ENCODE peak calls at places on chromosome 20, in ten cellular contexts. U is D341Med, K is Calu3, O is SK-N-SH, T is NCI-H1092, Q is cerebellum, N is T-helper 17 cell, W is SJSA1, S is Caki2, F is NCI-H1048. J is an unnamed sample.
A peak's percentile ranks its signal among the peaks of the same experiment; 100 is the strongest.

GRCh38 chr20:8749101-8749500 is 319.8 kb upstream of the PLCB4 start:
- DNase-seq in U (no peak), K (no peak), O (no peak), T (no peak), Q (no peak), N (no peak), W (no peak), S (no peak), F (no peak), J (no peak)

GRCh38 chr20:50015993-50016770 is 33.4 kb downstream of the SNAI1 start:
- DNase-seq in U (no peak), K (no peak), O (peak; percentile 92), T (no peak), Q (no peak), N (no peak), W (peak; percentile 71), S (no peak), F (no peak), J (no peak)

GRCh38 chr20:50371878-50372769 is 138.1 kb upstream of the PTPN1 start:
- DNase-seq in U (no peak), K (no peak), O (no peak), T (no peak), Q (no peak), N (no peak), W (no peak), S (peak; percentile 80), F (no peak), J (no peak)

GRCh38 chr20:13819885-13820645 is 35.2 kb downstream of the NDUFAF5 start:
- DNase-seq in U (no peak), K (peak; percentile 12), O (peak; percentile 44), T (peak; percentile 47), Q (peak; percentile 54), N (no peak), W (no peak), S (peak; percentile 58), F (peak; percentile 52), J (peak; percentile 17)

GRCh38 chr20:64238115-64238825 is 17.3 kb upstream of the PCMTD2 start:
- DNase-seq in U (no peak), K (no peak), O (no peak), T (no peak), Q (peak; percentile 47), N (no peak), W (no peak), S (no peak), F (no peak), J (no peak)

GRCh38 chr20:22946594-22946993 is 88.5 kb upstream of the SSTR4 start:
- DNase-seq in U (no peak), K (no peak), O (no peak), T (no peak), Q (no peak), N (no peak), W (no peak), S (no peak), F (no peak), J (no peak)

GRCh38 chr20:63533871-63534393 is 3.2 kb downstream of the PTK6 start:
- DNase-seq in U (no peak), K (peak; percentile 89), O (peak; percentile 23), T (no peak), Q (peak; percentile 52), N (no peak), W (no peak), S (no peak), F (no peak), J (peak; percentile 47)

GRCh38 chr20:50226093-50226974 is 35.7 kb downstream of the CEBPB start:
- DNase-seq in U (no peak), K (peak; percentile 76), O (no peak), T (no peak), Q (no peak), N (no peak), W (peak; percentile 70), S (no peak), F (no peak), J (no peak)

GRCh38 chr20:4670439-4670838 is 51.3 kb upstream of the PRND start:
- DNase-seq in U (no peak), K (no peak), O (no peak), T (no peak), Q (no peak), N (no peak), W (no peak), S (no peak), F (no peak), J (no peak)

GRCh38 chr20:31543966-31544598 is 29.8 kb downstream of the HM13 start:
- DNase-seq in U (no peak), K (peak; percentile 40), O (peak; percentile 69), T (no peak), Q (no peak), N (no peak), W (peak; percentile 82), S (peak; percentile 84), F (no peak), J (no peak)

GRCh38 chr20:63942250-63943006 is 13.8 kb downstream of the UCKL1 start:
- DNase-seq in U (peak; percentile 77), K (peak; percentile 39), O (no peak), T (no peak), Q (no peak), N (no peak), W (no peak), S (peak; percentile 66), F (peak; percentile 15), J (peak; percentile 41)

GRCh38 chr20:57350086-57350710 is 857 bp upstream of the RAE1 start:
- DNase-seq in U (no peak), K (no peak), O (no peak), T (no peak), Q (no peak), N (no peak), W (no peak), S (no peak), F (no peak), J (no peak)

GRCh38 chr20:4026093-4026601 is 10.8 kb upstream of the RNF24 start:
- DNase-seq in U (peak; percentile 51), K (no peak), O (peak; percentile 54), T (no peak), Q (peak; percentile 49), N (no peak), W (no peak), S (no peak), F (no peak), J (no peak)

GRCh38 chr20:41047975-41048305 is 19.3 kb downstream of the TOP1 start:
- DNase-seq in U (no peak), K (no peak), O (no peak), T (no peak), Q (no peak), N (no peak), W (no peak), S (peak; percentile 64), F (no peak), J (no peak)

GRCh38 chr20:2519115-2519815 is 10.6 kb upstream of the ZNF343 start:
- DNase-seq in U (no peak), K (no peak), O (no peak), T (no peak), Q (no peak), N (no peak), W (no peak), S (no peak), F (no peak), J (no peak)

GRCh38 chr20:32010096-32010495 is at the start of gene CCM2L:
- DNase-seq in U (no peak), K (no peak), O (no peak), T (no peak), Q (no peak), N (no peak), W (no peak), S (no peak), F (no peak), J (no peak)

GRCh38 chr20:46330072-46330763 is 21.9 kb upstream of the CDH22 start:
- DNase-seq in U (no peak), K (no peak), O (peak; percentile 55), T (peak; percentile 84), Q (no peak), N (no peak), W (no peak), S (no peak), F (no peak), J (no peak)

GRCh38 chr20:8309638-8310037 is 177.6 kb downstream of the PLCB1 start:
- DNase-seq in U (no peak), K (no peak), O (no peak), T (no peak), Q (peak; percentile 15), N (no peak), W (no peak), S (peak; percentile 27), F (peak; percentile 65), J (no peak)

GRCh38 chr20:5211803-5212714 is 85.3 kb downstream of the CDS2 start:
- DNase-seq in U (no peak), K (no peak), O (no peak), T (no peak), Q (no peak), N (no peak), W (no peak), S (no peak), F (no peak), J (no peak)

GRCh38 chr20:10665027-10665561 is 8.7 kb downstream of the JAG1 start:
- DNase-seq in U (no peak), K (no peak), O (no peak), T (no peak), Q (no peak), N (no peak), W (no peak), S (peak; percentile 53), F (no peak), J (no peak)

GRCh38 chr20:17533396-17533795 is 2.2 kb upstream of the BFSP1 start:
- DNase-seq in U (no peak), K (no peak), O (peak; percentile 39), T (peak; percentile 5), Q (no peak), N (no peak), W (no peak), S (peak; percentile 68), F (peak; percentile 4), J (no peak)

GRCh38 chr20:44646641-44647274 is 4.7 kb downstream of the ADA start:
- DNase-seq in U (no peak), K (no peak), O (no peak), T (no peak), Q (no peak), N (no peak), W (no peak), S (peak; percentile 47), F (peak; percentile 29), J (no peak)

GRCh38 chr20:50302463-50303041 is 111.9 kb downstream of the CEBPB start:
- DNase-seq in U (no peak), K (no peak), O (no peak), T (no peak), Q (no peak), N (no peak), W (no peak), S (no peak), F (no peak), J (peak; percentile 14)

GRCh38 chr20:34529742-34530141 is 13.5 kb downstream of the DYNLRB1 start:
- DNase-seq in U (no peak), K (no peak), O (no peak), T (no peak), Q (no peak), N (no peak), W (no peak), S (no peak), F (no peak), J (no peak)

GRCh38 chr20:39532205-39532604 is 570.1 kb downstream of the DHX35 start:
- DNase-seq in U (no peak), K (no peak), O (no peak), T (no peak), Q (no peak), N (no peak), W (no peak), S (no peak), F (no peak), J (no peak)

GRCh38 chr20:4513720-4514119 is 208.0 kb upstream of the PRND start:
- DNase-seq in U (no peak), K (no peak), O (no peak), T (no peak), Q (no peak), N (no peak), W (no peak), S (peak; percentile 84), F (no peak), J (no peak)

GRCh38 chr20:63835031-63835858 is 4.2 kb upstream of the ZBTB46 start:
- DNase-seq in U (no peak), K (peak; percentile 98), O (peak; percentile 90), T (peak; percentile 59), Q (peak; percentile 93), N (no peak), W (peak; percentile 97), S (peak; percentile 99), F (no peak), J (no peak)

GRCh38 chr20:48941467-48941866 is 20.0 kb downstream of the ARFGEF2 start:
- DNase-seq in U (no peak), K (no peak), O (no peak), T (no peak), Q (no peak), N (no peak), W (no peak), S (no peak), F (no peak), J (no peak)

J was measured in CD8-positive, alpha-beta memory T cell.